ENCODE peak calls at places on chromosomes 1 and 21, in six cellular contexts. J is fibroblast of pulmonary artery, D is T-cell, M is M059J, H is adrenal gland, V is iPS-NIHi11. X is an unnamed sample.

GRCh38 chr1:42904437-42904836 is 54.2 kb downstream of the SLC2A1 start:
- DNase-seq in J (no peak), M (no peak), H (no peak), V (peak), D (no peak), X (no peak)

GRCh38 chr1:109185990-109186703 is 27.6 kb upstream of the SARS1 start:
- DNase-seq in M (no peak), V (peak), H (no peak), J (no peak), D (no peak), X (no peak)

GRCh38 chr1:246447501-246447900 is 59.6 kb downstream of the SMYD3 start:
- DNase-seq in H (no peak), V (no peak), M (no peak), J (no peak), D (no peak), X (peak)

GRCh38 chr21:38126677-38127271 is 130.0 kb upstream of the KCNJ15 start:
- DNase-seq in D (peak), V (peak), M (peak), H (peak), J (peak), X (peak)

GRCh38 chr1:212285685-212286436 is 651 bp downstream of the PPP2R5A start:
- DNase-seq in H (peak), D (peak), M (peak), V (peak), J (peak), X (peak)

GRCh38 chr1:151641229-151641628 is 29.4 kb downstream of the SNX27 start:
- DNase-seq in H (no peak), D (no peak), M (peak), V (no peak), J (no peak), X (no peak)

GRCh38 chr1:116001739-116002487 is 25.6 kb downstream of the SLC22A15 start:
- DNase-seq in V (no peak), H (no peak), J (no peak), D (no peak), M (peak), X (no peak)

GRCh38 chr1:85411567-85412312 is 53.2 kb downstream of the DDAH1 start:
- DNase-seq in D (no peak), M (no peak), H (no peak), V (no peak), J (no peak), X (no peak)

GRCh38 chr1:62218603-62219002 is 24.0 kb downstream of the L1TD1 start:
- DNase-seq in M (peak), J (no peak), H (no peak), D (no peak), V (no peak), X (no peak)

GRCh38 chr1:46477153-46477929 is 12.3 kb upstream of the DMBX1 start:
- DNase-seq in D (peak), H (peak), M (peak), J (peak), V (peak), X (peak)

GRCh38 chr1:181152892-181153633 is 64.6 kb downstream of the IER5 start:
- DNase-seq in D (no peak), V (no peak), H (peak), J (peak), M (no peak), X (no peak)

GRCh38 chr1:31761883-31762282 is 2.3 kb downstream of the ADGRB2 start:
- DNase-seq in D (no peak), H (no peak), M (peak), V (no peak), J (peak), X (no peak)

GRCh38 chr21:35603471-35603870 is 456.9 kb downstream of the SETD4 start:
- DNase-seq in H (no peak), J (no peak), M (no peak), V (no peak), D (no peak), X (no peak)

GRCh38 chr1:92707709-92708108 is 77.2 kb downstream of the EVI5 start:
- DNase-seq in D (no peak), M (no peak), J (no peak), H (no peak), V (no peak), X (no peak)

GRCh38 chr21:45421846-45422775 is 17.1 kb downstream of the COL18A1 start:
- DNase-seq in J (no peak), H (peak), V (no peak), M (no peak), D (no peak), X (no peak)

GRCh38 chr1:241022366-241022765 is 334.6 kb downstream of the RGS7 start:
- DNase-seq in J (no peak), V (no peak), D (no peak), M (peak), H (no peak), X (no peak)

GRCh38 chr21:31845151-31845550 is 27.7 kb upstream of the HUNK start:
- DNase-seq in M (no peak), V (no peak), H (no peak), D (no peak), J (no peak), X (no peak)

GRCh38 chr1:218433744-218434143 is 88.6 kb downstream of the TGFB2 start:
- DNase-seq in H (no peak), D (no peak), J (peak), V (no peak), M (peak), X (no peak)

GRCh38 chr1:26352338-26352679 is 1.6 kb downstream of the CRYBG2 start:
- DNase-seq in M (peak), D (no peak), H (no peak), J (no peak), V (no peak), X (no peak)

GRCh38 chr1:223253916-223254315 is 110.1 kb downstream of the SUSD4 start:
- DNase-seq in H (no peak), V (no peak), M (no peak), J (no peak), D (no peak), X (no peak)

GRCh38 chr1:187226396-187226795 is 397.6 kb downstream of the PLA2G4A start:
- DNase-seq in H (no peak), D (no peak), M (no peak), J (peak), V (no peak), X (no peak)

GRCh38 chr1:224929335-224930237 is at the start of gene DNAH14:
- DNase-seq in D (no peak), V (peak), H (peak), M (no peak), J (peak), X (peak)

GRCh38 chr1:222028694-222029093 is 286.8 kb upstream of the DUSP10 start:
- DNase-seq in D (no peak), H (no peak), V (no peak), J (no peak), M (no peak), X (no peak)

GRCh38 chr1:14369526-14370213 is 228.8 kb upstream of the KAZN start:
- DNase-seq in J (no peak), H (no peak), V (no peak), M (no peak), D (no peak), X (no peak)